ENCODE peak calls at places on chromosome 14, in nine cellular contexts. B is lung microvascular endothelial cell; W is activated CD4-positive, alpha-beta T cell treated with anti-CD3 and anti-CD28 coated beads, Interleukin-2, amount 50 U/mL, for 48 hours; N is transverse colon; O is fibroblast of villous mesenchyme; F is pons; J is HuH-7.5; V is NCI-H1092 treated with DMSO at 0.1 percent for 48 hours; D is NCI-H774. Z is an unnamed sample.

GRCh38 chr14:100536141-100536540 is 51.1 kb downstream of the BEGAIN start:
- DNase-seq in B (no peak), W (no peak), N (no peak), O (no peak), F (no peak), J (no peak), V (no peak), D (no peak), Z (no peak)

GRCh38 chr14:65211341-65211987 is 109.1 kb upstream of the MAX start:
- DNase-seq in B (peak), W (no peak), N (no peak), O (peak), F (no peak), J (no peak), V (no peak), D (no peak), Z (peak)

GRCh38 chr14:61661471-61661988 is 33.8 kb upstream of the HIF1A start:
- DNase-seq in B (no peak), W (no peak), N (no peak), O (peak), F (no peak), J (no peak), V (no peak), D (no peak), Z (no peak)

GRCh38 chr14:52021971-52022600 is 32.7 kb downstream of the RTRAF start:
- DNase-seq in B (no peak), W (no peak), N (no peak), O (no peak), F (no peak), J (no peak), V (no peak), D (no peak), Z (no peak)

GRCh38 chr14:58919262-58919661 is 269.2 kb upstream of the DAAM1 start:
- DNase-seq in B (no peak), W (no peak), N (no peak), O (peak), F (no peak), J (no peak), V (no peak), D (no peak), Z (no peak)

GRCh38 chr14:58535084-58535483 is 102.7 kb upstream of the DACT1 start:
- DNase-seq in B (peak), W (no peak), N (no peak), O (peak), F (no peak), J (no peak), V (no peak), D (no peak), Z (peak)

GRCh38 chr14:65803886-65804285 is 391.4 kb downstream of the FUT8 start:
- DNase-seq in B (no peak), W (no peak), N (no peak), O (no peak), F (no peak), J (no peak), V (no peak), D (no peak), Z (no peak)

GRCh38 chr14:79334272-79334671 is 877.0 kb downstream of the DIO2 start:
- DNase-seq in B (no peak), W (no peak), N (no peak), O (no peak), F (no peak), J (no peak), V (no peak), D (no peak), Z (no peak)

GRCh38 chr14:106879241-106879640 is 1352.9 kb downstream of the TMEM121 start:
- DNase-seq in B (peak), W (peak), N (peak), O (no peak), F (no peak), J (peak), V (no peak), D (no peak), Z (no peak)

GRCh38 chr14:94449930-94450329 is 2.7 kb downstream of the SERPINA11 start:
- DNase-seq in B (no peak), W (no peak), N (no peak), O (no peak), F (no peak), J (no peak), V (no peak), D (no peak), Z (no peak)

GRCh38 chr14:34254596-34254995 is 207.4 kb downstream of the SPTSSA start:
- DNase-seq in B (no peak), W (no peak), N (no peak), O (no peak), F (no peak), J (no peak), V (no peak), D (no peak), Z (no peak)

GRCh38 chr14:91303091-91303923 is 58.8 kb upstream of the GPR68 start:
- DNase-seq in B (peak), W (peak), N (no peak), O (peak), F (no peak), J (peak), V (no peak), D (no peak), Z (no peak)

GRCh38 chr14:70658899-70659298 is 17.2 kb downstream of the TTC9 start:
- DNase-seq in B (no peak), W (no peak), N (no peak), O (no peak), F (no peak), J (no peak), V (no peak), D (no peak), Z (no peak)

GRCh38 chr14:94681300-94682060 is 69.3 kb downstream of the SERPINA3 start:
- DNase-seq in B (no peak), W (no peak), N (peak), O (peak), F (peak), J (peak), V (no peak), D (no peak), Z (peak)

GRCh38 chr14:70808023-70808401 is 1.3 kb downstream of the MAP3K9 start:
- DNase-seq in B (no peak), W (peak), N (peak), O (no peak), F (no peak), J (peak), V (no peak), D (no peak), Z (no peak)

GRCh38 chr14:64506751-64507150 is 2.2 kb downstream of the ZBTB1 start:
- DNase-seq in B (no peak), W (no peak), N (no peak), O (peak), F (no peak), J (no peak), V (no peak), D (no peak), Z (no peak)

GRCh38 chr14:81589381-81590065 is 55.9 kb upstream of the SEL1L start:
- DNase-seq in B (no peak), W (peak), N (no peak), O (no peak), F (no peak), J (no peak), V (no peak), D (no peak), Z (no peak)

GRCh38 chr14:63287661-63288483 is 30.9 kb downstream of the GPHB5 start:
- DNase-seq in B (no peak), W (no peak), N (no peak), O (no peak), F (no peak), J (no peak), V (no peak), D (no peak), Z (no peak)

GRCh38 chr14:43019826-43020225 is 1413.2 kb downstream of the LRFN5 start:
- DNase-seq in B (no peak), W (no peak), N (no peak), O (no peak), F (no peak), J (no peak), V (no peak), D (no peak), Z (no peak)

GRCh38 chr14:101119830-101120571 is 216.5 kb upstream of the RTL1 start:
- DNase-seq in B (no peak), W (no peak), N (no peak), O (no peak), F (no peak), J (no peak), V (peak), D (no peak), Z (no peak)

GRCh38 chr14:77133718-77134338 is 7.8 kb downstream of the ZDHHC22 start:
- DNase-seq in B (peak), W (peak), N (peak), O (peak), F (no peak), J (peak), V (no peak), D (no peak), Z (no peak)

GRCh38 chr14:80239631-80240030 is 28.3 kb upstream of the DIO2 start:
- DNase-seq in B (no peak), W (no peak), N (no peak), O (no peak), F (no peak), J (no peak), V (no peak), D (no peak), Z (peak)